ENCODE peak calls at places on chromosomes 7 and 10, in nine cellular contexts. W is adrenal gland, J is cardiac muscle cell, Q is brain microvascular endothelial cell, V is epithelial cell of esophagus, K is transverse colon, C is body of pancreas, I is spleen, H is choroid plexus epithelial cell. B is an unnamed sample.

GRCh38 chr10:118925404-118925803 is 104.1 kb upstream of the NANOS1 start:
- DNase-seq in W (no peak), K (no peak), V (no peak), H (no peak), I (no peak), Q (no peak), C (no peak), J (no peak), B (no peak)

GRCh38 chr10:93106631-93107072 is 33.0 kb downstream of the CYP26A1 start:
- DNase-seq in W (no peak), J (no peak), C (no peak), H (peak; percentile 98), K (no peak), I (no peak), Q (peak; percentile 67), V (no peak), B (peak; percentile 22)

GRCh38 chr10:64036306-64036930 is 515.2 kb downstream of the REEP3 start:
- DNase-seq in K (no peak), C (no peak), V (no peak), Q (no peak), J (no peak), I (no peak), H (peak; percentile 4), W (no peak), B (no peak)

GRCh38 chr10:91541481-91541880 is 91.4 kb downstream of the PPP1R3C start:
- DNase-seq in W (peak; percentile 33), I (no peak), Q (peak; percentile 11), C (no peak), K (no peak), V (no peak), J (no peak), H (peak; percentile 68), B (peak; percentile 25)

GRCh38 chr7:82442492-82443043 is 1.0 kb downstream of the CACNA2D1 start:
- DNase-seq in V (peak; percentile 46), C (no peak), W (no peak), J (peak; percentile 25), I (no peak), K (no peak), Q (peak; percentile 13), H (peak; percentile 39), B (no peak)

GRCh38 chr7:133053321-133053891 is 28.5 kb downstream of the CHCHD3 start:
- DNase-seq in I (no peak), C (no peak), Q (peak; percentile 96), H (peak; percentile 96), V (peak; percentile 96), W (peak; percentile 26), K (no peak), J (no peak), B (peak; percentile 61)

GRCh38 chr7:103009466-103010219 is 65.0 kb downstream of the FBXL13 start:
- DNase-seq in H (no peak), I (peak; percentile 85), V (peak; percentile 14), J (no peak), K (peak; percentile 20), Q (no peak), W (no peak), C (peak; percentile 63), B (no peak)

GRCh38 chr7:140673063-140673769 is 471 bp downstream of the ADCK2 start:
- DNase-seq in C (peak; percentile 78), V (peak; percentile 61), K (peak; percentile 83), J (peak; percentile 68), I (peak; percentile 92), H (peak; percentile 15), Q (no peak), W (peak; percentile 31), B (no peak)

GRCh38 chr10:133161486-133162051 is 1.6 kb downstream of the KNDC1 start:
- DNase-seq in Q (no peak), I (no peak), C (no peak), K (no peak), J (no peak), W (peak; percentile 73), V (no peak), H (no peak), B (no peak)

GRCh38 chr10:103564799-103565365 is 71.4 kb downstream of the NEURL1 start:
- DNase-seq in W (peak; percentile 17), J (peak; percentile 45), C (peak; percentile 30), Q (peak; percentile 8), I (no peak), H (peak; percentile 13), K (peak; percentile 40), V (peak; percentile 20), B (no peak)

GRCh38 chr10:3167611-3168330 is 4.8 kb downstream of the PITRM1 start:
- DNase-seq in K (no peak), J (no peak), I (no peak), W (peak; percentile 44), Q (no peak), V (peak; percentile 15), C (no peak), H (no peak), B (no peak)

GRCh38 chr10:104033401-104033930 is 52.2 kb downstream of the COL17A1 start:
- DNase-seq in Q (no peak), I (no peak), H (peak; percentile 38), W (no peak), V (no peak), C (no peak), K (no peak), J (no peak), B (no peak)

GRCh38 chr7:29292886-29293658 is 98.5 kb downstream of the CHN2 start:
- DNase-seq in K (no peak), Q (no peak), C (no peak), H (no peak), J (no peak), W (no peak), V (no peak), I (no peak), B (no peak)

GRCh38 chr10:96512997-96513685 is 585 bp downstream of the TLL2 start:
- DNase-seq in W (peak; percentile 19), C (peak; percentile 17), H (peak; percentile 45), J (peak; percentile 21), I (no peak), K (no peak), V (peak; percentile 28), Q (no peak), B (no peak)

GRCh38 chr7:746074-747061 is 19.3 kb upstream of the PRKAR1B start:
- DNase-seq in H (no peak), I (peak; percentile 69), V (no peak), C (no peak), J (no peak), W (no peak), Q (no peak), K (no peak), B (no peak)

GRCh38 chr10:58642283-58642682 is 129.6 kb downstream of the BICC1 start:
- DNase-seq in W (no peak), J (no peak), I (no peak), H (no peak), Q (no peak), V (no peak), K (no peak), C (no peak), B (no peak)

GRCh38 chr7:92647652-92648051 is 57.5 kb upstream of the FAM133B start:
- DNase-seq in J (no peak), I (no peak), H (no peak), W (no peak), K (no peak), Q (no peak), C (no peak), V (no peak), B (no peak)

GRCh38 chr7:131183611-131184119 is 144.0 kb upstream of the MKLN1 start:
- DNase-seq in K (peak; percentile 19), W (no peak), I (no peak), H (no peak), C (no peak), Q (no peak), J (no peak), V (peak; percentile 81), B (no peak)

GRCh38 chr10:72087969-72088878 is at the start of gene SPOCK2:
- DNase-seq in I (peak; percentile 89), K (peak; percentile 48), J (no peak), H (peak; percentile 22), Q (no peak), W (peak; percentile 50), C (no peak), V (peak; percentile 19), B (no peak)

DNA sequence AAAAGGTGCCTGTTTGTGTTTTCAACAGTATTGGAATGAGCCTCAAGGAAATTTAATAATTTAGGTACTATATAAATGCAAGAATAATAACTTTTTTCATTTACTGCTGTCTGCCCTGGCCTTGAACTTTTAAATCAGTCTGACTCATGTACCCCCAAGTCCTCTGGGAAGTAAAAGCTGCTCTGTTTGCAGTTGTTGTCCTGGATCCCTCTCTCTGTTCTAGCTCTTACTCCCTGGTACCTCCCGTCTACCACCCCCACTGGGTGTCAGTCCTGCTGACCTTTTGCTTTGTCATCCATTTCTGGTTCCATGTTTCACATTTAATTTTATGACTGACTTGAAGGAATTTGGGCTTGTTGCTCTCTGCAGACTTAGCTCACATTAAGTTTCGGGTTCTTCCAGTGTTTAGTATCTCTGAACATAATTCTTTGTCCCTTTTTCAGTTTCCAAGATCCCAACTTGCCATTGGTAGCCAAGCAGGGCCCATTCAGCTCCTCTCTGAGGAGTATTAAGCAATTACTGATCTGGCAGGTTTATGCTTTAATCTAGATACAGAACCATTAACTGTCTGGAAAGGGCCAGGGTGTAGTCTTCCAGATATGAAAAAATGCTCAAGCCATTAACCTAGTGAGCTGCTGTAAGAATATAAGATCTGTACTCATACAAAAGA is 208.7 kb upstream of the FAM3C start:
- DNase-seq in I (no peak), W (peak; percentile 30), H (peak; percentile 68), K (no peak), C (peak; percentile 17), Q (peak; percentile 91), V (peak; percentile 44), J (no peak), B (no peak)
- H3K4me3 ChIP-seq in I (no peak overlapping the region), W (no peak overlapping the region), H (no peak overlapping the region), K (no peak overlapping the region), C (no peak overlapping the region), Q (no peak overlapping the region), V (no peak overlapping the region), J (no peak overlapping the region), B (no peak overlapping the region)

GRCh38 chr7:87784424-87784823 is 91.7 kb downstream of the SLC25A40 start:
- DNase-seq in K (no peak), H (peak; percentile 40), V (peak; percentile 15), C (no peak), Q (peak; percentile 9), W (no peak), I (no peak), J (no peak), B (no peak)
- TF ChIP-seq CTCF in K (no peak), H (peak; percentile 27), V (no peak), C (no peak), Q (no peak), W (no peak), I (no peak), J (no peak), B (no peak)

GRCh38 chr7:47498229-47499056 is 83.5 kb downstream of the TNS3 start:
- DNase-seq in V (peak; percentile 53), I (peak; percentile 80), K (peak; percentile 71), J (no peak), H (no peak), Q (no peak), C (no peak), W (no peak), B (no peak)
- H3K4me3 ChIP-seq in V (no peak overlapping the region), I (no peak overlapping the region), K (no peak overlapping the region), J (no peak overlapping the region), H (no peak overlapping the region), Q (no peak overlapping the region), C (no peak overlapping the region), W (no peak overlapping the region), B (no peak overlapping the region)

DNA sequence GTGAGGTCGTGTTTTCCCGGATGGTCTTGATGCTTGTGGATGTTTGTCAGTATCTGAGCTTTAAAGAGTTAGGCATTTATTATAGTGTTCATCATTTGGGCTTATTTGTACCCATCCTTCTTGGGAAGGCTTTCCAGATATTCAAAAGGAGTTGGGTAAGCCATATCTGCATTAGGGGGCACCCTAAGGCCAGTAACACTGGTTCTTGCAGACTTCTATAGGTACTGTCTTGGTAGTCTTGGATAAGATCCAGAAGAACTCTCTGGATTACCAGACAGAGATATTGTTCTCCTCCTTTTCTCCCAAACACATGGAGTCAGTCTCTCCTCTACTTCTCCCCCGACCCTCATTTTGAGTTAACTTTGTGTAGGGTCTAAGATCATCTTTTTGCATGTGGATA is 92.8 kb downstream of the SDK1 start:
- DNase-seq in H (peak; percentile 32), K (no peak), Q (no peak), V (peak; percentile 27), W (no peak), I (no peak), C (no peak), J (no peak), B (no peak)
- TF ChIP-seq CTCF in H (peak; percentile 24), K (no peak), Q (no peak), V (peak; percentile 5), W (no peak), I (no peak), C (no peak), J (no peak), B (no peak)